ENCODE peak calls at places on chromosome 17, in four cellular contexts. One of them, this sample, is unnamed.

GRCh38 chr17:69342896-69343644 is 16.1 kb upstream of the ABCA5 start:
- DNase-seq in fibroblast of lung: no peak
- DNase-seq in HCT116: no peak
- DNase-seq in PC-3: no peak
- DNase-seq in this sample: no peak

GRCh38 chr17:13806023-13806553 is 204.4 kb upstream of the HS3ST3A1 start:
- DNase-seq in PC-3: no peak
- DNase-seq in fibroblast of lung: no peak
- DNase-seq in HCT116: no peak
- DNase-seq in this sample: no peak

GRCh38 chr17:77712578-77712977 is 245.9 kb upstream of the TNRC6C start:
- DNase-seq in fibroblast of lung: no peak
- DNase-seq in HCT116: no peak
- DNase-seq in PC-3: no peak
- DNase-seq in this sample: no peak

GRCh38 chr17:33284022-33284421 is 9.1 kb downstream of the ASIC2 start:
- DNase-seq in fibroblast of lung: peak; percentile 89
- DNase-seq in HCT116: no peak
- DNase-seq in PC-3: peak; percentile 81
- DNase-seq in this sample: peak; percentile 62

GRCh38 chr17:56577810-56578209 is 15.7 kb upstream of the NOG start:
- DNase-seq in fibroblast of lung: no peak
- DNase-seq in HCT116: no peak
- DNase-seq in PC-3: no peak
- DNase-seq in this sample: no peak

GRCh38 chr17:58487589-58488427 is at the start of gene HSF5:
- DNase-seq in HCT116: no peak
- DNase-seq in fibroblast of lung: peak; percentile 3
- DNase-seq in PC-3: no peak
- DNase-seq in this sample: no peak

GRCh38 chr17:64627797-64628196 is 34.3 kb downstream of the SMURF2 start:
- DNase-seq in PC-3: no peak
- DNase-seq in HCT116: no peak
- DNase-seq in fibroblast of lung: no peak
- DNase-seq in this sample: no peak

GRCh38 chr17:39576187-39576586 is 31.5 kb downstream of the NEUROD2 start:
- DNase-seq in fibroblast of lung: no peak
- DNase-seq in HCT116: peak; percentile 6
- DNase-seq in PC-3: no peak
- DNase-seq in this sample: no peak

GRCh38 chr17:12619444-12620199 is 46.1 kb upstream of the MYOCD start:
- DNase-seq in HCT116: no peak
- DNase-seq in PC-3: no peak
- DNase-seq in fibroblast of lung: peak; percentile 51
- DNase-seq in this sample: no peak

GRCh38 chr17:9371019-9371418 is 204.6 kb downstream of the STX8 start:
- DNase-seq in fibroblast of lung: peak; percentile 56
- DNase-seq in PC-3: peak; percentile 76
- DNase-seq in HCT116: peak; percentile 13
- DNase-seq in this sample: no peak

GRCh38 chr17:48382989-48383388 is 47.0 kb downstream of the SKAP1 start:
- DNase-seq in PC-3: peak; percentile 24
- DNase-seq in HCT116: no peak
- DNase-seq in fibroblast of lung: no peak
- DNase-seq in this sample: no peak

GRCh38 chr17:20989991-20990855 is 52.6 kb downstream of the USP22 start:
- DNase-seq in fibroblast of lung: no peak
- DNase-seq in HCT116: no peak
- DNase-seq in PC-3: no peak
- DNase-seq in this sample: no peak

GRCh38 chr17:2780931-2781454 is 15.2 kb upstream of the RAP1GAP2 start:
- DNase-seq in fibroblast of lung: no peak
- DNase-seq in PC-3: no peak
- DNase-seq in HCT116: no peak
- DNase-seq in this sample: no peak

GRCh38 chr17:32626371-32626770 is 139.6 kb downstream of the CDK5R1 start:
- DNase-seq in PC-3: no peak
- DNase-seq in HCT116: no peak
- DNase-seq in fibroblast of lung: no peak
- DNase-seq in this sample: no peak

GRCh38 chr17:74037320-74037719 is 166.2 kb upstream of the RPL38 start:
- DNase-seq in fibroblast of lung: no peak
- DNase-seq in HCT116: no peak
- DNase-seq in PC-3: peak; percentile 44
- DNase-seq in this sample: no peak

GRCh38 chr17:33090806-33091205 is 99.2 kb downstream of the SPACA3 start:
- DNase-seq in HCT116: no peak
- DNase-seq in fibroblast of lung: no peak
- DNase-seq in PC-3: no peak
- DNase-seq in this sample: no peak

GRCh38 chr17:2707721-2708584 is 3.6 kb downstream of the CLUH start:
- DNase-seq in fibroblast of lung: peak; percentile 31
- DNase-seq in HCT116: no peak
- DNase-seq in PC-3: no peak
- DNase-seq in this sample: no peak

GRCh38 chr17:64005734-64006167 is 7.6 kb downstream of the PRR29 start:
- DNase-seq in PC-3: peak; percentile 92
- DNase-seq in HCT116: no peak
- DNase-seq in fibroblast of lung: no peak
- DNase-seq in this sample: peak; percentile 60

GRCh38 chr17:83151442-83152220 is 72.2 kb downstream of the METRNL start:
- DNase-seq in fibroblast of lung: peak; percentile 7
- DNase-seq in PC-3: no peak
- DNase-seq in HCT116: no peak
- DNase-seq in this sample: no peak

GRCh38 chr17:7309628-7310027 is 2.2 kb downstream of the EIF5A start:
- DNase-seq in PC-3: no peak
- DNase-seq in fibroblast of lung: no peak
- DNase-seq in HCT116: no peak
- DNase-seq in this sample: no peak
- H3K9ac ChIP-seq in PC-3: no peak overlapping the region
- H3K9ac ChIP-seq in fibroblast of lung: no peak overlapping the region
- H3K9ac ChIP-seq in HCT116: peak overlapping the region; percentile 99
- H3K9ac ChIP-seq in this sample: peak overlapping the region; percentile 79

GRCh38 chr17:79844869-79845600 is 5.8 kb upstream of the CBX4 start:
- DNase-seq in fibroblast of lung: no peak
- DNase-seq in HCT116: no peak
- DNase-seq in PC-3: peak; percentile 63
- DNase-seq in this sample: peak; percentile 67
- H3K9ac ChIP-seq in fibroblast of lung: no peak overlapping the region
- H3K9ac ChIP-seq in HCT116: peak overlapping the region; percentile 56
- H3K9ac ChIP-seq in PC-3: no peak overlapping the region
- H3K9ac ChIP-seq in this sample: no peak overlapping the region

GRCh38 chr17:34797724-34798123 is 163.5 kb downstream of the CCT6B start:
- DNase-seq in PC-3: peak; percentile 22
- DNase-seq in fibroblast of lung: peak; percentile 2
- DNase-seq in HCT116: no peak
- DNase-seq in this sample: no peak

GRCh38 chr17:34798581-34798980 is 162.7 kb downstream of the CCT6B start:
- DNase-seq in HCT116: no peak
- DNase-seq in fibroblast of lung: no peak
- DNase-seq in PC-3: no peak
- DNase-seq in this sample: no peak
- H3K9ac ChIP-seq in HCT116: no peak overlapping the region
- H3K9ac ChIP-seq in fibroblast of lung: no peak overlapping the region
- H3K9ac ChIP-seq in PC-3: no peak overlapping the region
- H3K9ac ChIP-seq in this sample: no peak overlapping the region

GRCh38 chr17:913207-913606 is 66.4 kb downstream of the NXN start:
- DNase-seq in fibroblast of lung: no peak
- DNase-seq in PC-3: no peak
- DNase-seq in HCT116: no peak
- DNase-seq in this sample: no peak

GRCh38 chr17:916315-916714 is 63.3 kb downstream of the NXN start:
- DNase-seq in fibroblast of lung: no peak
- DNase-seq in HCT116: no peak
- DNase-seq in PC-3: no peak
- DNase-seq in this sample: no peak

GRCh38 chr17:918102-918740 is 61.4 kb downstream of the NXN start:
- DNase-seq in HCT116: no peak
- DNase-seq in PC-3: no peak
- DNase-seq in fibroblast of lung: no peak
- DNase-seq in this sample: no peak

GRCh38 chr17:917391-917811 is 62.2 kb downstream of the NXN start:
- DNase-seq in PC-3: no peak
- DNase-seq in fibroblast of lung: no peak
- DNase-seq in HCT116: no peak
- DNase-seq in this sample: no peak

DNA sequence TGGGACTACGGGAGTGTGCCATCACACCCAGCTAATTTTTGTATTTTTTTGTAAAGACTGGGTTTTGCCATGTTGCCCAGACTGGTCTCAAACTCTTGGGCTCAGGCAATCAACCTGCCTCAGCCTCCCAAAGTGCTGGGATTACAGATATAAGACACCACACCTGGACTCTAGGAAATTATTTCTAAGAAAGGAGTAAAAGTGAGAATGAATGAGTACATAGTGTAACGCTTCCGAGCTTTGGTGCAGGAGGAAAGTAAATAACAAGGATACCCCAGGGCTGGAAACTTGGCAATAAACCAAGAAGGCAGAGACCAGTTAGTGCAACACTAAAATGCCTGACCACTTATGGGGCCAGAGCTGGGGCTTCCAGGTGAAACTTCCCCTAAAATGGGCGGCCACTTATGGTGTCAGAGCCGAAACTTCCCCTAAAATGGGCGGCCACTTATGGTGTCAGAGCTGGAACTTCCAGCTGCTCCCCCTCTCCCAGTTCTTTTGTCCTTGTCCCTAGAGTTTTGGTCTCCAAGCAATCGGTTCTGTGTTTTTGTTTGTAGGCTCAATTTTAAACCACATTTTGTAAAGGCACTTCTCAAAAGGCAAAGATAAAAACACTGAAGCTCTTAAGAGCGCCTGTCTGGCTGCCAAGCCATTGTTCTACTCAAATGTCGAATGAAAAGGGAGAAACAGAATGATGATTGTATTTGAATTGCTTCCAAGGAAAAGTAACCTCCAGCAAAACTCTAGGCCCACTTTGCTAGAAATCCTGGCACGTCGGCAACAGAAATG is 64.0 kb downstream of the NXN start:
- DNase-seq in PC-3: no peak
- DNase-seq in fibroblast of lung: no peak
- DNase-seq in HCT116: no peak
- DNase-seq in this sample: no peak
- H3K9ac ChIP-seq in PC-3: no peak overlapping the region
- H3K9ac ChIP-seq in fibroblast of lung: no peak overlapping the region
- H3K9ac ChIP-seq in HCT116: no peak overlapping the region
- H3K9ac ChIP-seq in this sample: no peak overlapping the region

DNA sequence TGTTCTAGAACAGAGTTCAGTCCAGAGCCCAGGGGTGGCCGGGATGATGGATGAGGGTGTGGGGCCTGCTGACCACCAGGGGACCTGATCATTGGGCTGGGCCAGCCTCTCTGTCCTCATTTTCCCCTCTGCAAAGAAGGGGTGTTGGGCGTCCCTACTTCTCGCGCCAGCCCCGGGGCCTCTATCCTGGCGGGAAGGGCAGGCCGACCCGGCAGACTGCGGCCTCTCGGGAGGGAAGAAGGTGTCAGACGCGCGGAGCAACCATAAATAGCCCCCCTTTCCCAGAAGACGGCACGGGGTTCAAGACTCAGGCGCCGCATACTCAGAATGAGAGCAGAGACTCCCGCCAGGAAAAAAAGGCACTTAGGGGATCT is 1.9 kb upstream of the CACNA1G start:
- DNase-seq in PC-3: no peak
- DNase-seq in HCT116: no peak
- DNase-seq in fibroblast of lung: no peak
- DNase-seq in this sample: no peak
- H3K9ac ChIP-seq in PC-3: no peak overlapping the region
- H3K9ac ChIP-seq in HCT116: no peak overlapping the region
- H3K9ac ChIP-seq in fibroblast of lung: no peak overlapping the region
- H3K9ac ChIP-seq in this sample: no peak overlapping the region

DNA sequence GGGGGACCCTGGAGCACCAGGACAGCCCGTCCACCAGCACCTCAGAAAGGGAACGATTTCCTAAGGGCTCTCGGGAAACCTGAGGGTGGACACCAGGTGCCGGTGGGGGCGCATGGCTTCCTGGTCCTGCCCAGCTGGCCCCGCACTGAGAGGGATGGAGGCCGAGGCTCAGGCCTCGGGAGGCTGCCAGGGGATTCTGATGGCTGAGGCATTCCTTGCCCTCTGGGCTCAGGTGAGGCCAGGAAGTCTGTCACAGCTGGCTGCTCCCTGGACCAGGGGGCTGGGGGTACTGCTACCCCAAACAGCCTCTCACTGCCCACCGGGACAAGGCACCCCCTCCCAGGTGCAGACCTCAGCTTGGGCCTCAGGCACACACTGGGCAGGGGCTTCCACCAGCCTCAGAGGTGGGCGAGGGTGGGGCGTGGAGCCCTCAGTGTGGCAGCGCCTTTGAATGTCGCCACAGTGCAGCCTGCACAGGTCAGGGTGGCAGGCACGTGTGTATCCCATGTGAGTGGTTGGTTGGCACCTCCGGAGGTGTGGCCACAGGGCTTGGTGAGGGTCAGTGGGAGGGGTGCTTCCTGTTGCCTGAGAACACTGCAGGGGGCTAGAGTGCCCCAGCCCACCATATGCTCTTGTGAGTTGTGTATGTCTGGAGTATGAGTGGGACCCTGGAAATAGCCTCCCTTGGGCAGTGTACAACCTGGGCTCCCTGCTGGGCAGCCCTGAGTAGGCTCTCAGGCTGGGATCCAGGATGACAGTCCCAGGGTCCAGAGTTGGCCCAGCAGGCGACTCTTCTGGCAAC is 3.9 kb upstream of the FSCN2 start:
- DNase-seq in HCT116: no peak
- DNase-seq in PC-3: no peak
- DNase-seq in fibroblast of lung: no peak
- DNase-seq in this sample: no peak
- H3K9ac ChIP-seq in HCT116: no peak overlapping the region
- H3K9ac ChIP-seq in PC-3: no peak overlapping the region
- H3K9ac ChIP-seq in fibroblast of lung: no peak overlapping the region
- H3K9ac ChIP-seq in this sample: no peak overlapping the region

GRCh38 chr17:29592850-29593545 is at the start of gene ANKRD13B:
- DNase-seq in HCT116: no peak
- DNase-seq in fibroblast of lung: peak; percentile 24
- DNase-seq in PC-3: no peak
- DNase-seq in this sample: peak; percentile 66
- H3K9ac ChIP-seq in HCT116: peak within 1 kb of the TSS; percentile 84
- H3K9ac ChIP-seq in fibroblast of lung: peak within 1 kb of the TSS; percentile 28
- H3K9ac ChIP-seq in PC-3: peak within 1 kb of the TSS; percentile 51
- H3K9ac ChIP-seq in this sample: peak within 1 kb of the TSS; percentile 66

GRCh38 chr17:61390479-61390791 is 9.2 kb upstream of the TBX2 start:
- DNase-seq in fibroblast of lung: no peak
- DNase-seq in PC-3: no peak
- DNase-seq in HCT116: no peak
- DNase-seq in this sample: no peak
- H3K9ac ChIP-seq in fibroblast of lung: no peak overlapping the region
- H3K9ac ChIP-seq in PC-3: no peak overlapping the region
- H3K9ac ChIP-seq in HCT116: no peak overlapping the region
- H3K9ac ChIP-seq in this sample: no peak overlapping the region

DNA sequence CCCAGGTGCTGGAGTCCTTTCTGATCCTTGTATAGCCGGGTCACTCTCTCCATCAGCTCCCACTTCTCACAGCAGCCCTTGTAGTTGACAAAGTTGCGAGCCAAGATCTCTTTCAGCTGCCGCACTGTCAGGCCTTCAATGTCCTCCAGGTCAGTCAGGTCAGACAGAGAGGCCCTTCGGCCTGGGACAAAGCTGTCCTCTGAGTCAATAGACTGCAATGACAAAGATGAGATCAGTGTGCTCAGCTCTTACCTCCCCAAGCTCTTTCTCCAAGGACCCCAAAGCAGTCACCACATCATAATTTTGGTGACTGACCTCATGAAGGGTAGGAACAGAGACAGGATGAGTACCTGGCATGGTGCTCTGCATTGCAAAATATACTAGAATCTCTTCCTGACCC is 36.1 kb downstream of the LIG3 start:
- DNase-seq in PC-3: no peak
- DNase-seq in HCT116: no peak
- DNase-seq in fibroblast of lung: no peak
- DNase-seq in this sample: no peak
- H3K9ac ChIP-seq in PC-3: no peak overlapping the region
- H3K9ac ChIP-seq in HCT116: no peak overlapping the region
- H3K9ac ChIP-seq in fibroblast of lung: no peak overlapping the region
- H3K9ac ChIP-seq in this sample: no peak overlapping the region

This sample was measured in colonic mucosa.